ENCODE peak calls at places on chromosomes 4 and X, in six cellular contexts. J is skeletal muscle cell, N is lower leg skin, V is SJCRH30, C is dorsolateral prefrontal cortex, B is AG04450. Z is an unnamed sample.

GRCh38 chrX:101206471-101206870 is 13.1 kb upstream of the DRP2 start:
- DNase-seq in J (no peak), N (no peak), V (no peak), C (no peak), B (no peak), Z (peak; percentile 2)

GRCh38 chr4:26076896-26077295 is 162.9 kb downstream of the SMIM20 start:
- DNase-seq in J (no peak), N (no peak), V (no peak), C (no peak), B (no peak), Z (no peak)

GRCh38 chr4:43331226-43332078 is 438.9 kb downstream of the GRXCR1 start:
- DNase-seq in J (peak; percentile 71), N (no peak), V (no peak), C (no peak), B (no peak), Z (peak; percentile 33)

GRCh38 chr4:106201373-106201772 is 114.6 kb downstream of the TBCK start:
- DNase-seq in J (no peak), N (no peak), V (no peak), C (no peak), B (no peak), Z (no peak)

GRCh38 chrX:104565791-104566687 is at the start of gene IL1RAPL2:
- DNase-seq in J (no peak), N (no peak), V (no peak), C (peak; percentile 60), B (no peak), Z (no peak)

GRCh38 chr4:1323635-1324442 is 23.2 kb upstream of the UVSSA start:
- DNase-seq in J (peak; percentile 77), N (no peak), V (no peak), C (no peak), B (peak; percentile 87), Z (peak; percentile 71)

GRCh38 chr4:89024051-89024675 is 32.8 kb downstream of the FAM13A start:
- DNase-seq in J (peak; percentile 43), N (no peak), V (peak; percentile 71), C (no peak), B (peak; percentile 44), Z (peak; percentile 65)

GRCh38 chr4:109614466-109614865 is 54.4 kb downstream of the MCUB start:
- DNase-seq in J (peak; percentile 16), N (no peak), V (no peak), C (no peak), B (no peak), Z (no peak)

GRCh38 chr4:145525291-145525740 is 43.7 kb downstream of the SMAD1 start:
- DNase-seq in J (no peak), N (no peak), V (peak; percentile 37), C (no peak), B (peak; percentile 47), Z (no peak)

GRCh38 chrX:10360121-10360520 is 203.3 kb downstream of the CLCN4 start:
- DNase-seq in J (no peak), N (no peak), V (peak; percentile 7), C (peak; percentile 42), B (no peak), Z (no peak)

GRCh38 chrX:139125916-139126315 is 404.6 kb upstream of the F9 start:
- DNase-seq in J (no peak), N (no peak), V (no peak), C (no peak), B (no peak), Z (no peak)

GRCh38 chr4:4260185-4260751 is 12.2 kb upstream of the TMEM128 start:
- DNase-seq in J (no peak), N (no peak), V (no peak), C (no peak), B (no peak), Z (peak; percentile 38)
- H3K4me3 ChIP-seq in J (no peak overlapping the region), N (no peak overlapping the region), V (no peak overlapping the region), C (no peak overlapping the region), B (no peak overlapping the region), Z (no peak overlapping the region)

DNA sequence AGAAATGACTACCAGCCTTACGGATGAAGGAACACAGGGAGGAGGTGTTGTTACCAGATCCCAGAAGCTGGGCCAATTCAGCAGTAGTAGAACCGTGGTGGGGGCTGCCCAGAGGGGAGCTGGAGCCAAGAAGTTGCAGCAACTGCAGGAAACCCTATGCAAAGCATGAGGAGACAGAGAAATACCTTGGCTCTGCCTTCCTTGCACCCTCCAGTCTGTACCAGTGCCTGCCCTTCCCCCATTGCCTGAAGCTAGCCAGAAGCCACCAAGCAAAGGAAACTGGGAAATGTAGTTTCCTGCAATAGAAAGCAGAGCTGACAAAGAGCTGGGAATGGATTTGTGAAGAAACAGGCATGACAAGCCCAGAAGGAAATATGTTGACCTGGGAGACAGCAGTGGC is 108.7 kb upstream of the FUNDC1 start:
- DNase-seq in J (no peak), N (no peak), V (no peak), C (peak; percentile 44), B (no peak), Z (no peak)
- H3K4me3 ChIP-seq in J (no peak overlapping the region), N (no peak overlapping the region), V (no peak overlapping the region), C (no peak overlapping the region), B (no peak overlapping the region), Z (no peak overlapping the region)

GRCh38 chr4:87844476-87844875 is 11.7 kb downstream of the MEPE start:
- DNase-seq in J (no peak), N (no peak), V (no peak), C (no peak), B (no peak), Z (no peak)
- H3K4me3 ChIP-seq in J (no peak overlapping the region), N (no peak overlapping the region), V (no peak overlapping the region), C (no peak overlapping the region), B (no peak overlapping the region), Z (no peak overlapping the region)

DNA sequence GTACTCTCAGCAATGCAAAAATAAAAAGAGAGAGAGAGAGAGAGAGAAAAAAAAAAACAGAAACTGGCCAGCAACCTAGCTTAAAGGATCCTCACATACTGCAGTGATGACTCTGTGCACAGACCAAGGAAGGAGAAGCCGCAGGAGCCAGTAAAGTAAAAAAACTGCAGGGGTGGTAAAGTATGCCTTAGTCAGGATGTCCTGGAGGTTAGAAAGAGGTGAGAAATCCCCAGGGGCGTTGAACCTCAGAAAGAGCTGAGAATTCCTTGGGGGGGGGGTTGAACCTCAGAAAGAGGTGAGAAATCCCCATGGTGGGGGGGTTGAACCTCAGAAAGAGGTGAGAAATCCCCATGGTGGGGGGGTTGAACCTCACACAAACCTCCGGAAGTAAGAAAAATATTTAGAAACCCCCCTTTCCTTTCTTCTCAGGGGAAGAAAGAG is 48.0 kb downstream of the MAGEA9 start:
- DNase-seq in J (no peak), N (no peak), V (no peak), C (no peak), B (no peak), Z (no peak)
- H3K4me3 ChIP-seq in J (no peak overlapping the region), N (no peak overlapping the region), V (no peak overlapping the region), C (no peak overlapping the region), B (peak overlapping the region; percentile 51), Z (no peak overlapping the region)

DNA sequence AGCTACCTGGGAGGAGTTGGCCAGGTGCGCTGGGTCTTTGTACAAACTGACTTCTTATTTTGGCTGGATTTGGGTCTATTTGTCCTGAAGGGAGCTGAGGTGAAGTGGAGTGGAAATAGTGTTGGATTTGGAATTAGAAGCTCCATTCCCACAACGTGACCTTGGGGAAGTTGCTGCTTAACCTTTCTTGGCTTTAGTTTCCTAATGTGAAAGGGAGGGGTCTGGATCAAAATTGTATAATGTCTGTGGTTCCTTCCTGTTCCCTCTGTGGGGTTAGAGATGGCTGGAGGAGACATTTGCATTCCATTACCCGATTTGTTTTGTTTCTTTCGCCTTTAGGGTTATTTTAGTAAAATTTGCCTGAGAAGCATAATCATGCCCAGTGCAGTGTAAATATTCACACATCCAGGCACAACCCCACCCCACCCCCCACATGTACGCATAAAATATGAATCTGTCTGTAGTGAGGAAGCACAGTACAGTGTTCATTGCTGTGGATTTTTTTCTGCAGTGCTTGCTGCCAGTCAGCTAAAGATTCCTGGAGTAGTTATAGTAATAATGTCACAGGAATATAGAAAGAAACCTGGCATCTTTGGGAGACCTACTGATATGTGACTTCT is 21.5 kb downstream of the JADE1 start:
- DNase-seq in J (no peak), N (no peak), V (no peak), C (no peak), B (no peak), Z (no peak)
- H3K4me3 ChIP-seq in J (no peak overlapping the region), N (no peak overlapping the region), V (no peak overlapping the region), C (no peak overlapping the region), B (no peak overlapping the region), Z (no peak overlapping the region)

Z was measured in HFF-Myc.